ENCODE peak calls at places on chromosomes 6 and 20, in five cellular contexts. One of them, this sample, is unnamed.

GRCh38 chr6:112946051-112946450 is 598.9 kb downstream of the RFPL4B start:
- DNase-seq in suprapubic skin: no peak
- DNase-seq in psoas muscle: no peak
- DNase-seq in dorsolateral prefrontal cortex: no peak
- DNase-seq in sigmoid colon: no peak
- DNase-seq in this sample: no peak

GRCh38 chr6:92541457-92542060 is 877.8 kb downstream of the EPHA7 start:
- DNase-seq in suprapubic skin: no peak
- DNase-seq in dorsolateral prefrontal cortex: no peak
- DNase-seq in sigmoid colon: no peak
- DNase-seq in psoas muscle: no peak
- DNase-seq in this sample: no peak

GRCh38 chr6:106372838-106373501 is 12.5 kb downstream of the CRYBG1 start:
- DNase-seq in psoas muscle: no peak
- DNase-seq in dorsolateral prefrontal cortex: no peak
- DNase-seq in suprapubic skin: no peak
- DNase-seq in sigmoid colon: no peak
- DNase-seq in this sample: no peak

GRCh38 chr6:106556368-106556960 is 72.8 kb downstream of the RTN4IP1 start:
- DNase-seq in suprapubic skin: no peak
- DNase-seq in sigmoid colon: no peak
- DNase-seq in dorsolateral prefrontal cortex: no peak
- DNase-seq in psoas muscle: no peak
- DNase-seq in this sample: no peak

GRCh38 chr20:346640-347316 is at the start of gene NRSN2:
- DNase-seq in suprapubic skin: peak
- DNase-seq in psoas muscle: peak
- DNase-seq in dorsolateral prefrontal cortex: peak
- DNase-seq in sigmoid colon: peak
- DNase-seq in this sample: peak

GRCh38 chr20:1434571-1435336 is 31.9 kb downstream of the NSFL1C start:
- DNase-seq in psoas muscle: no peak
- DNase-seq in dorsolateral prefrontal cortex: no peak
- DNase-seq in suprapubic skin: no peak
- DNase-seq in sigmoid colon: no peak
- DNase-seq in this sample: no peak

GRCh38 chr6:39422273-39422672 is 99.8 kb upstream of the KCNK16 start:
- DNase-seq in sigmoid colon: no peak
- DNase-seq in suprapubic skin: peak
- DNase-seq in psoas muscle: peak
- DNase-seq in dorsolateral prefrontal cortex: no peak
- DNase-seq in this sample: no peak

GRCh38 chr6:159151266-159151855 is 17.8 kb upstream of the FNDC1 start:
- DNase-seq in sigmoid colon: no peak
- DNase-seq in dorsolateral prefrontal cortex: peak
- DNase-seq in suprapubic skin: no peak
- DNase-seq in psoas muscle: peak
- DNase-seq in this sample: no peak

GRCh38 chr20:49948809-49949507 is 12.8 kb downstream of the RNF114 start:
- DNase-seq in suprapubic skin: no peak
- DNase-seq in sigmoid colon: no peak
- DNase-seq in psoas muscle: no peak
- DNase-seq in dorsolateral prefrontal cortex: no peak
- DNase-seq in this sample: no peak

GRCh38 chr20:51507357-51508036 is 35.0 kb downstream of the NFATC2 start:
- DNase-seq in dorsolateral prefrontal cortex: no peak
- DNase-seq in psoas muscle: no peak
- DNase-seq in sigmoid colon: no peak
- DNase-seq in suprapubic skin: no peak
- DNase-seq in this sample: no peak

GRCh38 chr6:11769816-11770545 is 8.6 kb downstream of the ADTRP start:
- DNase-seq in suprapubic skin: no peak
- DNase-seq in sigmoid colon: no peak
- DNase-seq in psoas muscle: no peak
- DNase-seq in dorsolateral prefrontal cortex: no peak
- DNase-seq in this sample: no peak
- H3K27ac ChIP-seq in suprapubic skin: peak
- H3K27ac ChIP-seq in sigmoid colon: peak
- H3K27ac ChIP-seq in psoas muscle: peak
- H3K27ac ChIP-seq in dorsolateral prefrontal cortex: no peak
- H3K27ac ChIP-seq in this sample: peak

DNA sequence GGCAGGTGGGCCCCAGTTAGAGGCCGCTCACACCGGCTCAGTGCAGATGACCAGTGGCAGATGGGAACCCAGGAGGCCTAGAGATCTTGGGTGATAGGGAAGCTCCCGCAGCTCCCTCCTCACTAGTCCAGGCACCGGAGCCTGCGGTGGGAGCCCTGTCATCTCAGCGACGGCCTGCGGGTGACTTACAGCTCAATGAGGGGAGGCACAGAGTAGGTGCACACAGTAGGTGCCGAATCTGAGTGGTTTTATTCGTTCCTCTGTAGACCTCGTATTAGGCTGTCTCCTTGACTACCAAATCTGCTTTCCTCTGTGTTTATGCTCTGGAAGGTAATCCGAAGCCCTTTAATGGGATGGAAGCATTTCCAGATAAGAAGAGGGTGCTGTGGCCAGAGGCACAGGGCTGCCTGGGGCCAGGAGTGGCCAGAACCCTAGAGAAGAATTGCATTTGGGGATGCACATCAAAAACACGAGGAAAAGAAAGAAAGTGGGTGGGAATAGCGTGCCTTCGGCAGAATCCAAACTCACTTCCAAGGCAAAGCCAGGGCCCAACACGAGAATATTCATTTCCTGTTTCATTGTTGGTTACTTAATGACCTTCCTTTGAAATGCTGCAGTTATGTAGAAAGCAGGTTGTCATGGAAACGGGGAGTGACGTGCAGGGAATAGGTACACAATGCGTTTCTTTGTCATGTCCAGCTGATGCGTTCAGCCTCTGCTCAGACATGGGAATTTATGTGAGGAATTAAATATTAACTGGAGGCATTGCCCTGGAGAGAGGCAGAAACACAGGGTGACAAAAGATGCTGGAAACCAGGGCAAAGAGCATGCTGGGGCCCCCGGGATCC is 24.7 kb downstream of the MYT1 start:
- DNase-seq in psoas muscle: no peak
- DNase-seq in dorsolateral prefrontal cortex: no peak
- DNase-seq in sigmoid colon: no peak
- DNase-seq in suprapubic skin: no peak
- DNase-seq in this sample: peak
- H3K4me3 ChIP-seq in psoas muscle: no peak
- H3K4me3 ChIP-seq in dorsolateral prefrontal cortex: no peak
- H3K4me3 ChIP-seq in sigmoid colon: no peak
- H3K4me3 ChIP-seq in suprapubic skin: no peak
- H3K4me3 ChIP-seq in this sample: no peak

GRCh38 chr6:135281907-135282306 is 100.8 kb downstream of the MYB start:
- DNase-seq in dorsolateral prefrontal cortex: no peak
- DNase-seq in suprapubic skin: no peak
- DNase-seq in sigmoid colon: no peak
- DNase-seq in psoas muscle: no peak
- DNase-seq in this sample: no peak
- H3K27ac ChIP-seq in dorsolateral prefrontal cortex: no peak
- H3K27ac ChIP-seq in suprapubic skin: no peak
- H3K27ac ChIP-seq in sigmoid colon: no peak
- H3K27ac ChIP-seq in psoas muscle: no peak
- H3K27ac ChIP-seq in this sample: no peak

DNA sequence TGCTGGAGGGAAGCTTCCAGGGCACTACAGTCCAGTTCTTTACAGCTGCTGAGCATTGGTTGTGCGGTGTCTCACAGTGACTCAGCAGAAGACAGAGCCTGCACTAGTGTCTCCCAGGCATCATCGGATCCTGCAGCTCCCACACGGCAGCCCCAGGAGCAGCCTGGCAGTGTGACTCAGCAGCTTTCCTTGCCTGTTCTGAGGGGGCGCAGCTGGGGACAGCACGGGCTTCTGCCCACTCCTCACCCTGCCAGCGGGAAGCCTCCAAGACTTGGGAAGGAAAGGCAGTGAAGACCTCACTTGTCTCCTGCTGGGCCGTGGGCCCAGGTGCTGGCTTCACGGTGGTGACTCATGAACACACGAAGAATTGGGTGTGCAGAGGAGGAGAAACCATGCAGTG is 165.4 kb downstream of the SYNDIG1 start:
- DNase-seq in dorsolateral prefrontal cortex: peak
- DNase-seq in psoas muscle: peak
- DNase-seq in suprapubic skin: no peak
- DNase-seq in sigmoid colon: no peak
- DNase-seq in this sample: no peak
- H3K4me3 ChIP-seq in dorsolateral prefrontal cortex: no peak
- H3K4me3 ChIP-seq in psoas muscle: no peak
- H3K4me3 ChIP-seq in suprapubic skin: no peak
- H3K4me3 ChIP-seq in sigmoid colon: no peak
- H3K4me3 ChIP-seq in this sample: no peak

DNA sequence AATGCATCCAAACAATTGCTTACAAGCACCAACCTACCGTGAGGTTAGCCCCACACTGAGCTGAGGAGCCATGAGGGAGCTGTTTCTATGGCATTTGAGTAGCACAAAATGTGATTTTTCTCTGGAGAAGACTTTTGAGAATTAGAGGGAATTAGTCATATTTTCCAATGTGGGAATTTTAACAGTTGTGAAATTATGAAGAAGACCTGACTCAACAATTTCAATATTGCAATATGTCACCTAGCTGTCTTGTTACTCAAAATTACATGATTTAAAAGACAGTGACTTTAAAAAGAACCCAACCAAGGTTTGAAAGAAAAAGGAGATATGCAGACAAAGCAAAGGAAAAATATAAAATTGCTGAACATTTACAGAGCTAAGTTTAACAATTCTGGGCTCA is 62.6 kb upstream of the LY86 start:
- DNase-seq in sigmoid colon: no peak
- DNase-seq in suprapubic skin: no peak
- DNase-seq in dorsolateral prefrontal cortex: no peak
- DNase-seq in psoas muscle: no peak
- DNase-seq in this sample: no peak
- H3K27ac ChIP-seq in sigmoid colon: no peak
- H3K27ac ChIP-seq in suprapubic skin: no peak
- H3K27ac ChIP-seq in dorsolateral prefrontal cortex: no peak
- H3K27ac ChIP-seq in psoas muscle: no peak
- H3K27ac ChIP-seq in this sample: no peak

This sample was measured in breast epithelium.